ENCODE peak calls at places on chromosomes 2 and 18, in six cellular contexts. N is tibial artery, I is thoracic aorta, K is GM13976, Q is GM13977, H is left lung. Y is an unnamed sample.

GRCh38 chr2:165905854-165906253 is 47.7 kb downstream of the TTC21B start:
- DNase-seq in N (no peak), I (no peak), K (no peak), Q (no peak), H (no peak), Y (no peak)

GRCh38 chr2:20579866-20580265 is 71.0 kb downstream of the HS1BP3 start:
- DNase-seq in N (no peak), I (no peak), K (no peak), Q (no peak), H (no peak), Y (no peak)

GRCh38 chr2:42834161-42834560 is 41.8 kb upstream of the HAAO start:
- DNase-seq in N (no peak), I (no peak), K (no peak), Q (no peak), H (no peak), Y (no peak)

GRCh38 chr2:28377984-28378678 is 14.5 kb upstream of the FOSL2 start:
- DNase-seq in N (no peak), I (no peak), K (no peak), Q (no peak), H (no peak), Y (no peak)

GRCh38 chr2:3680548-3681345 is 22.6 kb upstream of the DCDC2C start:
- DNase-seq in N (no peak), I (no peak), K (no peak), Q (no peak), H (no peak), Y (no peak)

GRCh38 chr2:237222178-237222577 is 136.5 kb downstream of the COPS8 start:
- DNase-seq in N (no peak), I (no peak), K (no peak), Q (no peak), H (no peak), Y (no peak)

GRCh38 chr2:176079851-176080539 is 3.8 kb downstream of the EVX2 start:
- DNase-seq in N (no peak), I (no peak), K (peak), Q (peak), H (peak), Y (peak)

GRCh38 chr2:215603440-215603839 is 167.6 kb upstream of the FN1 start:
- DNase-seq in N (no peak), I (no peak), K (no peak), Q (no peak), H (no peak), Y (no peak)

GRCh38 chr2:182355815-182356214 is 71.0 kb downstream of the PDE1A start:
- DNase-seq in N (no peak), I (no peak), K (no peak), Q (no peak), H (no peak), Y (no peak)

GRCh38 chr2:44833123-44834069 is 108.1 kb upstream of the SIX3 start:
- DNase-seq in N (no peak), I (no peak), K (no peak), Q (peak), H (no peak), Y (no peak)

GRCh38 chr2:240623531-240624010 is 1.7 kb upstream of the GPR35 start:
- DNase-seq in N (peak), I (no peak), K (no peak), Q (no peak), H (peak), Y (no peak)

GRCh38 chr2:109715302-109715937 is 78.7 kb upstream of the RGPD5 start:
- DNase-seq in N (no peak), I (no peak), K (no peak), Q (no peak), H (no peak), Y (no peak)
- TF ChIP-seq CTCF in N (peak), I (peak), K (no peak), Q (no peak), H (peak), Y (peak)

GRCh38 chr2:122451040-122451439 is 695.6 kb downstream of the TSN start:
- DNase-seq in N (no peak), I (no peak), K (peak), Q (no peak), H (no peak), Y (peak)
- TF ChIP-seq CTCF in N (no peak), I (peak), K (no peak), Q (peak), H (peak), Y (peak)

GRCh38 chr2:159286709-159287441 is 372 bp upstream of the WDSUB1 start:
- DNase-seq in N (peak), I (peak), K (peak), Q (peak), H (peak), Y (peak)
- TF ChIP-seq CTCF in N (no peak), I (no peak), K (no peak), Q (no peak), H (no peak), Y (no peak)

DNA sequence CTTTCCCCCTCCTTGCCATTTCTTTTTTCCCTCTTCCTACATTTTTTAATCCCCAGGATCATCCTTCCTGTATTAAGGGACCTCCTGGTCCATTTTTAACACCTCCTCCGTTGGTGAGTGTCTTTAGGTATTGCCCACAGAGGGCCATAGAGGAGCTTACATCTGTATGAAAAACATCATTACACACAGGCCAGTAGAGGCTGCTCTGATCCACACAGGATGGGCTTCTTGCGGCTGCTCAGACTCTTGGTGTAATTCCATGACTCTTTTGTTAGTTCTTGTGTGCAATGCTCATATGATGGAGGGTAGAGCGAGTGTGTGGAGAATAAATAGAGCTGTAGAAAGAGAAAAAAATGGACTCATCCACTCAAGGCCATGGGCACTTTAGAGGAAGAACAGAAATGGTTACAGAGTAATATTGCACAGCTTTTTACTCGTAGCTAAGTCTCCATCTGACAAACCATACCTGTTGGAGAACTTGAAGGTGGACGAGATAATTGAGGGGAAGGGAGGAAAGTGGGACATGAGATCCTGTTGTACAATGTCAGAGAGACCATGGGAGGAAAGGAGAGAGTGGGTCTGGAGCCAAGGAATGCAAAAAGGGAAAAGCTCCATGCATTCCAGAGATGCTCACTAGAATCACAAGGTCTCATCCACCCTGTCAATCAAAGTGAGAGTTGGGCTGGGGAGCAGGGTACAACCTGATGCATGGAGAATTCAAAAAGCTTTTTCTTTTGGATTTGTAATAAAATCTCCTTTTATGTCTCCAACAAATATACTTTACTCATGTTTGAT is 129.7 kb upstream of the TNP1 start:
- DNase-seq in N (no peak), I (no peak), K (no peak), Q (no peak), H (no peak), Y (no peak)
- TF ChIP-seq CTCF in N (no peak), I (no peak), K (no peak), Q (no peak), H (no peak), Y (no peak)

DNA sequence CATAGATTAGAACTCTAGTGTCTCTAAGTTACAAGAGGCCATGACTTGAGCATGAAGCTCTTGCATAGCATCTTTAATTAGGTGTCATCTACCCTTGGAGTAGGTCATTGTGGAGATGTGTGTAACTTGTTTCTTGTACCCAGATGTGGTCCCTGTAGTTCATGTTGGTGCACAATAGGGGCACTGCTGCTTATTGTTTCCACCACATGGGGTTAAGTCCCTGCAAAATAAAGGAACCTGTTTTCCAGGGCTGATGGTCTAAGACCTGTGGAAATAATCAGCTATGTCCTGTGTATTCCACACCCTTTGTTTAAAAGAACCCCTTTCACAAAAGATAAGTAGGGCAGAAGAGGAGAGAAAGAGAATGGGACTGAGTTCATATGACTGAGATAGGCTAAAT is 28.6 kb downstream of the ASXL3 start:
- DNase-seq in N (no peak), I (no peak), K (no peak), Q (no peak), H (no peak), Y (no peak)
- TF ChIP-seq CTCF in N (no peak), I (no peak), K (no peak), Q (no peak), H (no peak), Y (no peak)

GRCh38 chr2:156005999-156006712 is 326.4 kb downstream of the NR4A2 start:
- DNase-seq in N (no peak), I (no peak), K (no peak), Q (no peak), H (peak), Y (no peak)
- TF ChIP-seq CTCF in N (no peak), I (no peak), K (no peak), Q (no peak), H (no peak), Y (no peak)

DNA sequence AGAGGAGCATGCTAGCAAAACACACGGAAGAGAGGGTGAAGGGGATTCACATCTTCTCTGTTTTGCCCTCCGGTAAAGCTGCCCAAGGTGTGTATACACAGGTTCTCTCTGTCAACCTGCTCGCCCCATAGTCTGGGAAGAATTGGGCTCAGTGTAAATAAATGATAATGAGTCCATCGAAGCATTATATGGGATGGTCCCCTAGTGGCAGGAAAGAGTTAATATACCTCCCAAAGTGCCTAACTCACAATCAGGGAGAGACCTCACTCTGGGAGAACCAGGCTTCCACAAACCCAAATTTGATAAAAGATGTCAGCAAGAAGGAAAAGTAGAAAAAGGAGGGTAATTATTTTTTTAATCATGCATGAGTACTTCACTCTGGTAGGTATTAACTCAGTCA is 262.2 kb upstream of the ZNF521 start:
- DNase-seq in N (no peak), I (no peak), K (no peak), Q (no peak), H (no peak), Y (no peak)
- TF ChIP-seq CTCF in N (no peak), I (no peak), K (no peak), Q (no peak), H (no peak), Y (no peak)

GRCh38 chr2:137659616-137660015 is 304.7 kb upstream of the HNMT start:
- DNase-seq in N (no peak), I (no peak), K (no peak), Q (no peak), H (peak), Y (no peak)
- TF ChIP-seq CTCF in N (no peak), I (no peak), K (no peak), Q (peak), H (no peak), Y (no peak)

GRCh38 chr2:146934921-146935320 is 909.9 kb upstream of the ACVR2A start:
- DNase-seq in N (no peak), I (no peak), K (no peak), Q (no peak), H (no peak), Y (no peak)

GRCh38 chr2:146927080-146927714 is 917.6 kb upstream of the ACVR2A start:
- DNase-seq in N (peak), I (no peak), K (peak), Q (peak), H (no peak), Y (peak)

GRCh38 chr2:146931109-146931508 is 913.7 kb upstream of the ACVR2A start:
- DNase-seq in N (no peak), I (no peak), K (no peak), Q (no peak), H (no peak), Y (no peak)
- TF ChIP-seq CTCF in N (no peak), I (no peak), K (no peak), Q (no peak), H (no peak), Y (no peak)

Y was measured in GM10248.